ENCODE peak calls at places on chromosomes 2 and 18, in six cellular contexts. Z is heart right ventricle, P is GM12865, F is right atrium auricular region, L is HFF-Myc, S is upper lobe of right lung. E is an unnamed sample.

GRCh38 chr18:57397440-57397839 is 37.7 kb upstream of the ONECUT2 start:
- DNase-seq in Z (no peak), P (no peak), F (no peak), S (no peak), L (peak; percentile 37), E (peak; percentile 66)

GRCh38 chr18:9782073-9782857 is 74.2 kb downstream of the RAB31 start:
- DNase-seq in P (no peak), L (peak; percentile 48), Z (no peak), F (no peak), S (no peak), E (peak; percentile 81)

GRCh38 chr18:65425366-65425765 is 325.4 kb upstream of the CDH7 start:
- DNase-seq in Z (no peak), F (no peak), S (no peak), L (no peak), P (no peak), E (no peak)

GRCh38 chr2:2743164-2743571 is 412.1 kb upstream of the MYT1L start:
- DNase-seq in S (no peak), L (no peak), F (peak; percentile 81), Z (peak; percentile 59), P (no peak), E (no peak)

GRCh38 chr2:69576895-69577294 is 66.6 kb downstream of the AAK1 start:
- DNase-seq in Z (no peak), F (no peak), L (no peak), S (no peak), P (no peak), E (no peak)

GRCh38 chr2:31440764-31441163 is 26.2 kb upstream of the XDH start:
- DNase-seq in F (no peak), L (peak; percentile 64), Z (no peak), P (no peak), S (no peak), E (peak; percentile 91)

GRCh38 chr2:104794416-104794815 is 59.5 kb upstream of the POU3F3 start:
- DNase-seq in F (no peak), S (no peak), P (no peak), Z (no peak), L (no peak), E (no peak)

GRCh38 chr2:172647439-172647838 is 88.2 kb upstream of the RAPGEF4 start:
- DNase-seq in L (no peak), S (no peak), F (no peak), Z (no peak), P (no peak), E (peak; percentile 55)

GRCh38 chr2:188199716-188200128 is 92.0 kb upstream of the GULP1 start:
- DNase-seq in L (peak; percentile 54), P (no peak), S (no peak), F (no peak), Z (no peak), E (peak; percentile 92)

GRCh38 chr2:233851169-233851568 is 3.2 kb downstream of the HJURP start:
- DNase-seq in F (no peak), P (no peak), L (no peak), Z (no peak), S (no peak), E (no peak)

GRCh38 chr2:241329669-241330615 is 14.2 kb downstream of the SEPTIN2 start:
- DNase-seq in Z (no peak), P (no peak), L (no peak), F (no peak), S (no peak), E (no peak)

GRCh38 chr18:76689646-76690264 is 132.6 kb upstream of the ZNF236 start:
- DNase-seq in L (no peak), S (no peak), P (no peak), Z (no peak), F (no peak), E (no peak)

GRCh38 chr2:120391905-120392665 is 46.1 kb downstream of the INHBB start:
- DNase-seq in L (no peak), P (no peak), S (peak; percentile 54), F (no peak), Z (no peak), E (no peak)

GRCh38 chr2:46297546-46298271 is 502 bp downstream of the EPAS1 start:
- DNase-seq in Z (peak; percentile 78), L (no peak), P (peak; percentile 38), F (no peak), S (peak; percentile 96), E (no peak)

GRCh38 chr18:212780-213179 is 54.4 kb downstream of the USP14 start:
- DNase-seq in Z (no peak), S (no peak), L (no peak), F (no peak), P (no peak), E (no peak)

GRCh38 chr2:161102770-161103450 is 57.3 kb upstream of the TANK start:
- DNase-seq in Z (no peak), F (no peak), P (no peak), L (no peak), S (no peak), E (no peak)

GRCh38 chr2:201559067-201559710 is 84.1 kb downstream of the TMEM237 start:
- DNase-seq in F (no peak), S (no peak), Z (no peak), L (no peak), P (no peak), E (no peak)

GRCh38 chr2:188788621-188789020 is 185.6 kb upstream of the COL3A1 start:
- DNase-seq in S (no peak), Z (peak; percentile 79), F (peak; percentile 79), P (no peak), L (no peak), E (peak; percentile 59)

GRCh38 chr2:174681983-174682577 is 82.2 kb downstream of the CHRNA1 start:
- DNase-seq in Z (peak; percentile 50), L (no peak), S (peak; percentile 76), F (no peak), P (peak; percentile 34), E (no peak)

GRCh38 chr2:120313695-120314615 is 32.0 kb upstream of the INHBB start:
- DNase-seq in L (no peak), F (no peak), P (no peak), Z (no peak), S (peak; percentile 66), E (no peak)

DNA sequence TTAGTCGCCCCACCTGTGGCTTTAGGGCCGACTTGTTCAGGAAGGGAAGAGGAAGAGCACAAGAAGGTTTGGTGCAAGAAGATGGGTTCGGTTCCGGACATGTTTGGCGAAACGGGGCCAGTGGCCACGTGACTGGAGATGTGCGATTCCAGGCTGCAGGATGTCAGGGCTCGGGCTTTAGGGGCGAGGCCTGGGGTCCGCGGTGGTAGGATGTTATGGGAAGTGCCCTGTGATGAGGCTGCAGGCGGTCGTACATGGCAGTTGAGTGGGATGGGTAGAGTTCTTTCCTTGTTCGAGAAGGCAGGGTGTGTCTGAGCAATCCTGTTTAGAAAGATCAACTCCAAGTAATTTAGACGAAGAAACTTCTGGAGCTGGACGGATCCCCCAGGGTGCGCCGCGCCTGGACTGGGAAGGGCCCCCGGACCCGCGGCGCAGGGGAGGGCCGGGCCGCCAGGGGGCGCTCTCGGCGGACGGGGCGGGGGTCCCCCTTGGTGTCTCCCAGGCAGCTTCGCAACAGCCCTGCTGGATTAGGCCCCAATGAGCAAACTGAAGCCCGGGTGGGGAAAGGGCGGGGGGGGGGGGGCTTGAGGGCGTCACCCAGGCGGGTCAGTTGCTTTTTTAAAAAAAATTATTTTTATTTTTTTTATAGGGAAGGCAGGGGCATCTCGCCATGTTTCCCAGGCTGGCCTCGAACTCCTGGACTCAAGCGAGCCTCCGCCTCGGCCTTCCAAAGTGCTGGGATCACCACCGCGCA is 17.2 kb upstream of the SDC1 start:
- DNase-seq in Z (no peak), S (no peak), L (no peak), P (no peak), F (no peak), E (no peak)
- TF ChIP-seq CTCF in Z (no peak), S (peak; percentile 44), L (peak; percentile 67), P (peak; percentile 45), F (peak; percentile 52), E (peak; percentile 76)

DNA sequence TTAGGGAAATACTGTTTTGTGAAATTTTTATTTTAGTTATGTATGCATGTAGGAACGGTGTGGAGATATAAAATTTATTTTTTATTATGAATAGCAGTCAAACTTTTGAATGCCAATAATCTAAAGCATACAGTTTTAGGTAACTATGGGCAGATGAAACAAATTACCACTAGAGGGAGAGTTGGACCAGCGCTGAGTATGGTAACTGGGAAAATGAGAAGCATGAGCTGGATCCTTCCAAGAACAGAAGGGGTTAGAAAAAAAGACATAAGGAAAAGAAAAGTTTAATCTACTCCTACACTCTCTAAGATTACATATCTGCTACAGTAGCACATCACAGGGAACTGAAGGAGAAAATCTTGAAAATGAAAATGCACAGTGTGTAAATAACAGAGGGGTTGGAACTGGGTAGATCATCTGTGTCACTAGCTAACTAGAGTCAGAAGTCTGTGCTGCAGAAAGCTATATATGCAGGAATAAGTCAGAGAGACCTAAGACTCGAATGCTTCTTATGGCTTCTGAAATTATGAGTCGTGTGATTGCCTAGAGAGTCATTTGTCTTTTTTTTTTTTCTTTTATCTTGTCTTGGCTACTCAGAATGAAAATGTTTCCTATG is 15.6 kb downstream of the REG3G start:
- DNase-seq in P (no peak), S (no peak), Z (no peak), L (no peak), F (no peak), E (no peak)
- TF ChIP-seq CTCF in P (peak; percentile 32), S (peak; percentile 30), Z (peak; percentile 16), L (no peak), F (peak; percentile 45), E (peak; percentile 54)

DNA sequence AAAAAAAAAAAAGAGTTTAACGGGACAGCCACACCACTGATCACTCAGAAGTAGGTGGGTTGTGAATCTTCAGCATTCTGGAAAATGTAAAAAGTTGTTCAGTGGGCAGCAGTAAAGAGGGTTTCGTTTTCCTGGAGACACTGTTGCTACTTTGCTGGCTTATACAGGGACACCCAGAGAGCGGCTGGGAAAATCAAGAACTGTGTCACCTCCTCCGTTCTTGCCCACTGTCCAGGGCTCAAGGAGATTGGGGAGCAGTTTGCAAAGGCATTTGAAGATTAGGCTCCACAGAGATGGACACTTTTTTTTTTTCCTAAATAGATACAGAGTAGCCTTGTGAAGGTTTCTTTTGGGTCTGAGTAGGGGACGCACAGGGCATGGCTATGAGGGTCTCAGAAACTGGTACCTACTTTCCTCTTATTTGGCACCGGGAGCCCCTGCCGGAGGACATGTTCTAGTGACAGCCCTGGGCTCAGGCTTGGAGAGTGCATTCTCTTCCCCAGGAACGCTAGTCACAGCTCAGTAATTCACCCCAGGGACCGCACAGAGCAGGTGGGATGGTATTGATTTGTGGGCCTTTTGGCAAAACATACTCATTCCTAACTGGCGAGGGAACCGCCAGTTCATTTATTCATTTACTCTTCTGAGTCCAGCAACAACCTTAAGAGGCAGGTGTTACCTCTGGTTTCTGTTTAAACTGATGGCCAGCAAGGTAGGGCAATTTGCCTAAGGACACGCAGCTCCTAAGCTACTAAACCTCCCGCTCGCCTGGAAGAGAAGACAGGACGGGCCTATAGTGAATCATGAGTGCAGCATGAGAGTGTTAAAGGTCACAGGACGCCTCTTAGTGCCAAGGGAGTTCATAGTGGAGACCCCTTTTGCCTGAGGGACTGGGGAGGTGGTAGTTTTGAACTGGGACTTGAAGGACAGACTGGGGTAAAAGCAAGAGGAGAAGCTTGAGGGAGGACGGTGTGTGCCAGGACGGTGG is 53.1 kb downstream of the HPCAL1 start:
- DNase-seq in L (no peak), F (no peak), S (no peak), P (no peak), Z (no peak), E (no peak)
- TF ChIP-seq CTCF in L (no peak), F (no peak), S (no peak), P (no peak), Z (no peak), E (no peak)

DNA sequence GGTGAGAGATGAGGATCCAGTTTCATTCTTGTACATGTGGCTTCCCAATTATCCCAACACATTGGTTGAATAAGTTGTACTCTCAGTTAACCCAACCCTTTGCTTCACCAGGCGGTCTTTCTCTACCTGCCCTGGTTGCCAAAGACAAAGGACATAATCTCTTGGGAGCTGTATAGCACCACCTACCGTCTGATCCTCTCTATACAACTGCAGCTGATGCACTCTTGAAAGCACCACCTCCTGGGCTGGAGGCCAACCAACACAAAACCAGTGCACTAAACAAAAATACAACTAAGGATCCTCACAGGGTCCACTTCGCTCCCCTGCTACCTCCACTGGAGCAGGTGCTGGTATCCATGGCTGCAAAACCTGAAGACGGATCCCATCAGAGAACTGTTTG is 473.6 kb upstream of the NRXN1 start:
- DNase-seq in L (no peak), Z (no peak), S (no peak), F (no peak), P (no peak), E (no peak)
- TF ChIP-seq CTCF in L (no peak), Z (no peak), S (no peak), F (no peak), P (no peak), E (peak; percentile 25)

E was measured in HFFc6.